ENCODE peak calls at places on chromosomes 13 and 19, in ten cellular contexts. A is fibroblast of mammary gland, M is cardiac muscle cell, I is PC-9, F is fibroblast of pulmonary artery, Z is body of pancreas, L is IMR-90, K is upper lobe of right lung, T is uterus, V is GM06990. U is an unnamed sample.

GRCh38 chr13:29503041-29503837 is 92.2 kb downstream of the SLC7A1 start:
- DNase-seq in A (peak), M (peak), I (no peak), F (no peak), Z (no peak), L (peak), K (no peak), T (no peak), V (no peak), U (no peak)

GRCh38 chr13:27211771-27212364 is 39.5 kb upstream of the RPL21 start:
- DNase-seq in A (peak), M (peak), I (peak), F (peak), Z (no peak), L (peak), K (no peak), T (no peak), V (no peak), U (no peak)

GRCh38 chr13:110523838-110524237 is 37.7 kb downstream of the RAB20 start:
- DNase-seq in A (no peak), M (no peak), I (no peak), F (no peak), Z (no peak), L (no peak), K (no peak), T (no peak), V (no peak), U (no peak)

GRCh38 chr13:93066187-93066586 is 160.4 kb upstream of the GPC6 start:
- DNase-seq in A (peak), M (peak), I (no peak), F (peak), Z (no peak), L (peak), K (no peak), T (no peak), V (no peak), U (no peak)

GRCh38 chr13:67619987-67620386 is 389.9 kb upstream of the PCDH9 start:
- DNase-seq in A (peak), M (no peak), I (no peak), F (no peak), Z (no peak), L (peak), K (no peak), T (no peak), V (no peak), U (no peak)

GRCh38 chr19:329876-330275 is 14.7 kb downstream of the MIER2 start:
- DNase-seq in A (no peak), M (no peak), I (no peak), F (no peak), Z (no peak), L (no peak), K (peak), T (no peak), V (no peak), U (no peak)

GRCh38 chr13:61277088-61277487 is 138.6 kb downstream of the PCDH20 start:
- DNase-seq in A (no peak), M (no peak), I (no peak), F (no peak), Z (no peak), L (no peak), K (no peak), T (no peak), V (no peak), U (no peak)

GRCh38 chr19:17235618-17236413 is 9.8 kb downstream of the OCEL1 start:
- DNase-seq in A (peak), M (peak), I (peak), F (peak), Z (peak), L (peak), K (peak), T (peak), V (peak), U (peak)

GRCh38 chr13:56501750-56502149 is 639.0 kb upstream of the PRR20A start:
- DNase-seq in A (no peak), M (no peak), I (no peak), F (no peak), Z (no peak), L (no peak), K (no peak), T (no peak), V (no peak), U (no peak)

GRCh38 chr13:113903361-113903760 is 39.5 kb upstream of the GAS6 start:
- DNase-seq in A (no peak), M (no peak), I (no peak), F (no peak), Z (peak), L (peak), K (no peak), T (peak), V (no peak), U (no peak)

GRCh38 chr13:44406617-44407016 is 33.0 kb downstream of the SERP2 start:
- DNase-seq in A (no peak), M (no peak), I (no peak), F (no peak), Z (no peak), L (no peak), K (no peak), T (no peak), V (no peak), U (no peak)

GRCh38 chr13:97194473-97194872 is 27.7 kb upstream of the MBNL2 start:
- DNase-seq in A (peak), M (peak), I (peak), F (peak), Z (no peak), L (peak), K (no peak), T (no peak), V (no peak), U (no peak)

GRCh38 chr13:77509221-77509620 is 26.3 kb upstream of the SCEL start:
- DNase-seq in A (peak), M (peak), I (peak), F (peak), Z (no peak), L (peak), K (no peak), T (no peak), V (no peak), U (no peak)

GRCh38 chr19:48510421-48511268 is 990 bp downstream of the LMTK3 start:
- DNase-seq in A (peak), M (peak), I (peak), F (peak), Z (peak), L (peak), K (peak), T (peak), V (peak), U (peak)

GRCh38 chr13:59447031-59447430 is 716.7 kb downstream of the DIAPH3 start:
- DNase-seq in A (no peak), M (no peak), I (no peak), F (no peak), Z (no peak), L (no peak), K (no peak), T (no peak), V (no peak), U (no peak)

GRCh38 chr19:15332311-15332996 is at the start of gene BRD4:
- DNase-seq in A (peak), M (peak), I (no peak), F (peak), Z (peak), L (peak), K (peak), T (peak), V (peak), U (peak)

GRCh38 chr13:44368599-44369368 is 4.8 kb upstream of the SERP2 start:
- DNase-seq in A (no peak), M (no peak), I (peak), F (no peak), Z (no peak), L (no peak), K (no peak), T (no peak), V (no peak), U (no peak)

DNA sequence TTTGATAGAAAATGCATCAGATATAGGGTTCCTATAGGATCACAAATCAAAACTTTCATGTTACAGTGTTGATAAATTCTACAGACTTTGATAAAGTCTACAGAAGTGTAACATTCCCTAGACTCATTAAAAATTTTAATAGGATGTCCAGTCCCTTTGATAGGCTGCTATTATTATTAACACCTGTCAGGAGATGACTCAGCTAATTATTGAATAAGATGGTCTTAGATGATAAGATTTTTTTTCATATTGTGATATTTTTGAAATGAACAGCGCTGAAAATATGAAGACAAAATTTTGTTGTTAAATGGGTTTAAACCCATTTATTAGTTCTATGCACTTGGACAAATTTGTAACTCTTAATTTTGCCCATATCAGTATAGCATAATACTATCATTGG is 356.8 kb upstream of the SLITRK1 start:
- DNase-seq in A (no peak), M (no peak), I (no peak), F (no peak), Z (no peak), L (no peak), K (no peak), T (no peak), V (no peak), U (no peak)
- TF ChIP-seq CTCF in A (no peak), M (no peak), I (no peak), F (no peak), Z (no peak), L (no peak), K (no peak), T (no peak), V (no peak), U (no peak)

GRCh38 chr19:5294403-5295160 is 46.0 kb downstream of the PTPRS start:
- DNase-seq in A (no peak), M (no peak), I (no peak), F (no peak), Z (no peak), L (no peak), K (no peak), T (no peak), V (no peak), U (no peak)
- H3K4me3 ChIP-seq in A (no peak), M (peak), I (no peak), F (no peak), Z (no peak), L (no peak), K (no peak), T (peak), V (no peak), U (no peak)

GRCh38 chr19:38373907-38374331 is 452 bp upstream of the PSMD8 start:
- DNase-seq in A (no peak), M (no peak), I (no peak), F (no peak), Z (no peak), L (no peak), K (no peak), T (no peak), V (no peak), U (no peak)
- TF ChIP-seq CTCF in A (peak), M (no peak), I (no peak), F (no peak), Z (no peak), L (no peak), K (no peak), T (no peak), V (no peak), U (no peak)

DNA sequence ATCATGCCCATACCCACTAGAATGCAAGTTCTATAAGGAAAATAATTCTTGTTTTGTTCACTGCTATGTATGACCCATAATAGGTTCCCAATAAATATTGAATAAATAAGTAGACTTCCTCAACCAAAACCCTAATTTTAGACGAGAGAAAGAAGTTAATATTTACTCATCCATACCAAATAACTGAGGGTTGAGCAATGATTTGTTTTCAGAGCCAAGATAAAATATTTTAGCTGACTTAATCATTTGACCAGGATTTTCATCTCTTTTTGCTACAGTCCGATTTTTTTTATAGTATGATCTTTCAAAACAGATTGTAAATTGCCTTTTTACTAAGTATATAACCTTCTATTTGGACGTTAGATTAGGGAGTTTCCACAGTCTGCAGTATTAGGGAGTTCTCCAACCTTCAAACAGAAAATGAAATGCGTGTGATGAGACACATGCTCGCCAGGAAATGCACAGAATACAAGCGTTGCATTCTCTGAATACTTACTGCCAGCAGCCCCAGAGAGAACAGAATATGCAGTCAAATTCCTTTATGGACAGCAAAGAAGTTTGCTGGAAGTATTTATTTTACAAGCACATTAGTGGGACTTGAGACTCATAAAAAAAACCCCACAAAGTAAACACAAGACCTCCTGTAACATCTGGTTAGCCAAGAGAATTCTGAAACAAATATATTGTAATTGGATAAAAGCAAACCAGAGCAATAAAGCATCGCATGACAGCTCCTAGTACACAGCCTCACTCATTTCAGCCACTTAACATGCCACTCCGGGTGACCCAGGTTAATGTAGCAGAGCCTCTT is 230.0 kb downstream of the MYO16 start:
- DNase-seq in A (peak), M (peak), I (no peak), F (peak), Z (no peak), L (peak), K (no peak), T (no peak), V (no peak), U (peak)
- H3K4me3 ChIP-seq in A (peak), M (no peak), I (no peak), F (peak), Z (no peak), L (peak), K (no peak), T (no peak), V (no peak), U (no peak)

DNA sequence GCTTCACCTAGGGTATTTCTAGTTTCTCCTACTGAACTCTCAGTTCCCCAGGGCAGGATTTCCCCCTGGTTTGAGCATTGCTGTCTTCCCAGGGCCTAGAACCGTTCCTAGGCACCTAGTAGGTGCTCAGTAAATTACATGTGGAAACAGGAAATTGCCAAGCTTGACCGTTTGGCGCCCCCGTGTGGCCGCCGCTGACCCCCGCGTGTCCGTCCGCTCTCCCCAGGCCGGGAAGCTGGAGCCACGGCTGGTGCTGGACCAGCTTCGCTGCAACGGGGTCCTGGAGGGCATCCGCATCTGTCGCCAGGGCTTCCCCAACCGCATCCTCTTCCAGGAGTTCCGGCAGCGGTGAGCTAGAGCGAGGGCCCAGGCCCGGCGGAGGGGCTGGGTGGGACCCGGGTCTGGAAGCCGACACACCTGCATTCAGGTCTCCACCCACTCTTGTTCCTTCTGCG is 55.5 kb downstream of the MYH14 start:
- DNase-seq in A (peak), M (peak), I (no peak), F (no peak), Z (no peak), L (no peak), K (no peak), T (no peak), V (peak), U (peak)
- TF ChIP-seq CTCF in A (peak), M (peak), I (peak), F (no peak), Z (peak), L (no peak), K (peak), T (no peak), V (peak), U (peak)

DNA sequence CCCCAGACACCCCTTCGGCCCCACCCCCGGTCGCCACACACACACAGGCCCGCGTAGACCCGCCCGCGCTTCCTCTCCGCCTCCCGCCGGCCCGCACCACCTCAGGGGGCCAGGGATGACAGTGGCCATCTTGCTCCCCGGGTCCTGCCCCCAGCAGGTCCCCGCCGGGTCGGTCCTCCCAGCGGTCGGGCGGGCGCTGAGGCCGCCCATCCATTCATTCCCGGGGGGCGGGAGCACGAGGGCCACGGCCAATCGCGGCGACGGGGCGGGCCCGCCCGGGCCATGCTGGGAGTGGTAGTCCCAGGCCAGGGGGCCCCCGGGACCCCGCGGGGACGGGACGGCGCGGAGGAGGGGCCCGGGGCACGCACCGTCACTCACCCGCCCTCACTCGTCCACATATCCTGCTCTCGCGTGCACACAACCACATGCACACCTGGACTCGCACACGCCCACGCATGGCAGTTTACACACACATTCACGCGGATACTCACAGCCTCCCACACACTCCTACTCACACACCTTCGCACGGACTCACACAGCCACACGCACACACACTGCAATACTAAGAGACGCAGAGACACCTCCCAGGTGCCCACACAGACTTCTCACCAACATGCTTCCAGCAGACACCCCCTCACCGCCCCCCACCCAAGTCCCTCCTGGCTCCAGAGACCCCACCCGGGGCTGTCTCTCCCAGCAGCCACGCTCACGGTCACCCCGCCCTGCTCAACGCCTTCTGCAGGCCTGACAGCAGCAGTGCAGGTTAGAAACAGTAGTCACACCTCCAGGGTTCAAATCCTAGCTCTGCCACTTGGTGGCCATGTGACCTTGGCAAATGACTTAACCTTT is at the start of gene DPF1:
- DNase-seq in A (peak), M (peak), I (peak), F (peak), Z (no peak), L (peak), K (no peak), T (no peak), V (peak), U (peak)
- H3K4me3 ChIP-seq in A (peak), M (peak), I (peak), F (peak), Z (peak), L (peak), K (peak), T (no peak), V (peak), U (peak)

DNA sequence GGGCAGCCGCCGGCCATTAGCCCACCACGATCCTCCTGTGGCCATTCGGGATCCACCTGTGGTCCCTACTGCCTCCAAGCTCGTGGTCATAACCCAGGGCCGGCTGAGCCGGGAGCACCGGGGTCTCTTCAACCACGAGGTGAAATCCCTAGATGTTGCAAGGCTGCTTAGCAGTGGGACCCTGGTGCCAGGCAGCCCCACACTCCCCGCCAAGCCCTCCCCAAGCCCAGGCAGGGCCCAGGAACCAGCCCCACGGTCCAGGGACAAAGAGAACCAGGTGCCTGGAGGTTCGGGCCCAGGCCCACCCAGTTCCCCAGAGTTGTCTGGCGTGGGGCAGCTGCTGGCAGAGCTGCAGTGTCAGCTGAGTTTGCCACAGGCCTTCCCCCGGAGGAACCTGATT is 3.4 kb upstream of the TMEM145 start:
- DNase-seq in A (no peak), M (no peak), I (no peak), F (no peak), Z (no peak), L (no peak), K (no peak), T (no peak), V (no peak), U (no peak)
- TF ChIP-seq CTCF in A (no peak), M (no peak), I (no peak), F (no peak), Z (no peak), L (no peak), K (no peak), T (no peak), V (no peak), U (no peak)

GRCh38 chr13:22062478-22063205 is 391.8 kb downstream of the FGF9 start:
- DNase-seq in A (no peak), M (no peak), I (no peak), F (no peak), Z (no peak), L (peak), K (no peak), T (no peak), V (no peak), U (no peak)
- H3K4me3 ChIP-seq in A (no peak), M (no peak), I (no peak), F (no peak), Z (no peak), L (no peak), K (no peak), T (no peak), V (no peak), U (peak)

GRCh38 chr13:103531278-103531677 is 465.1 kb upstream of the SLC10A2 start:
- DNase-seq in A (no peak), M (no peak), I (no peak), F (no peak), Z (no peak), L (no peak), K (no peak), T (no peak), V (no peak), U (no peak)
- TF ChIP-seq CTCF in A (no peak), M (no peak), I (no peak), F (no peak), Z (no peak), L (no peak), K (no peak), T (no peak), V (no peak), U (no peak)

U was measured in GM12865.